ENCODE peak calls at places on chromosome 17, in eight cellular contexts. E is islet precursor cell; I is fibroblast of the conjunctiva; K is thyroid gland; D is skeletal muscle cell; G is stimulated activated naive CD8-positive, alpha-beta T cell treated with anti-CD3 and anti-CD28 coated beads, Interleukin-15, Interleukin-2, amounts not matched to agents 100 U/mL and 50 U/mL, for 24 hours; V is stimulated activated CD8-positive, alpha-beta memory T cell treated with anti-CD3 and anti-CD28 coated beads, Interleukin-7, amount 100 ng/mL, for 1 hour; M is astrocyte of the hippocampus. T is an unnamed sample.
A peak's percentile ranks its signal among the peaks of the same experiment; 100 is the strongest.

GRCh38 chr17:73508057-73508930 is 136.0 kb downstream of the SDK2 start:
- DNase-seq in E (no peak), I (no peak), K (no peak), D (no peak), G (no peak), V (no peak), M (no peak), T (no peak)

GRCh38 chr17:81153340-81153803 is 11.9 kb upstream of the PVALEF start:
- DNase-seq in E (no peak), I (no peak), K (no peak), D (peak; percentile 62), G (no peak), V (no peak), M (no peak), T (no peak)

GRCh38 chr17:27551701-27552466 is 79.1 kb upstream of the LGALS9 start:
- DNase-seq in E (peak; percentile 96), I (no peak), K (no peak), D (no peak), G (no peak), V (no peak), M (no peak), T (no peak)

GRCh38 chr17:185445-186138 is 4.1 kb upstream of the DOC2B start:
- DNase-seq in E (no peak), I (no peak), K (no peak), D (no peak), G (peak; percentile 43), V (no peak), M (peak; percentile 31), T (no peak)

GRCh38 chr17:9343513-9343912 is 232.1 kb downstream of the STX8 start:
- DNase-seq in E (peak; percentile 77), I (no peak), K (no peak), D (no peak), G (no peak), V (no peak), M (no peak), T (no peak)

GRCh38 chr17:75645501-75645888 is 12.3 kb downstream of the SMIM5 start:
- DNase-seq in E (peak; percentile 97), I (no peak), K (peak; percentile 84), D (no peak), G (no peak), V (no peak), M (peak; percentile 73), T (no peak)

GRCh38 chr17:74211929-74212261 is 1.5 kb upstream of the TTYH2 start:
- DNase-seq in E (no peak), I (no peak), K (no peak), D (no peak), G (peak; percentile 33), V (no peak), M (no peak), T (no peak)

GRCh38 chr17:81553018-81553615 is 964 bp upstream of the FAAP100 start:
- DNase-seq in E (peak; percentile 97), I (peak; percentile 66), K (peak; percentile 89), D (no peak), G (peak; percentile 82), V (peak; percentile 34), M (peak; percentile 87), T (peak; percentile 47)

GRCh38 chr17:55238931-55239297 is 25.8 kb upstream of the HLF start:
- DNase-seq in E (peak; percentile 63), I (no peak), K (peak; percentile 57), D (no peak), G (peak; percentile 10), V (no peak), M (peak; percentile 34), T (no peak)

GRCh38 chr17:73952498-73953205 is 250.8 kb upstream of the RPL38 start:
- DNase-seq in E (peak; percentile 81), I (no peak), K (peak; percentile 10), D (no peak), G (peak; percentile 62), V (peak; percentile 7), M (peak; percentile 27), T (no peak)

GRCh38 chr17:56096026-56096807 is 57.1 kb upstream of the ANKFN1 start:
- DNase-seq in E (no peak), I (no peak), K (no peak), D (no peak), G (no peak), V (no peak), M (peak; percentile 66), T (no peak)